ENCODE peak calls at places on chromosomes 16 and 17, in six cellular contexts. Z is body of pancreas, E is cardiac muscle cell, L is left ventricle myocardium inferior, Y is tibial artery, J is lung. W is an unnamed sample.

GRCh38 chr17:32564325-32564724 is 77.5 kb downstream of the CDK5R1 start:
- DNase-seq in Z (no peak), E (no peak), L (no peak), Y (no peak), J (no peak), W (no peak)

GRCh38 chr17:40714473-40714872 is 10.9 kb upstream of the KRT24 start:
- DNase-seq in Z (no peak), E (no peak), L (no peak), Y (no peak), J (no peak), W (no peak)

GRCh38 chr16:67388191-67388590 is 5.1 kb downstream of the TPPP3 start:
- DNase-seq in Z (no peak), E (no peak), L (no peak), Y (no peak), J (no peak), W (peak; percentile 42)

GRCh38 chr16:29760567-29761279 is 14.9 kb upstream of the C16orf54 start:
- DNase-seq in Z (no peak), E (no peak), L (no peak), Y (no peak), J (peak; percentile 32), W (no peak)

GRCh38 chr17:31627960-31628359 is 231.1 kb downstream of the COPRS start:
- DNase-seq in Z (no peak), E (no peak), L (no peak), Y (no peak), J (no peak), W (no peak)

GRCh38 chr16:73308776-73309175 is 260.8 kb upstream of the ZFHX3 start:
- DNase-seq in Z (no peak), E (no peak), L (no peak), Y (no peak), J (no peak), W (no peak)

GRCh38 chr16:27769561-27770222 is 219.7 kb downstream of the KATNIP start:
- DNase-seq in Z (no peak), E (peak; percentile 56), L (no peak), Y (no peak), J (no peak), W (no peak)

GRCh38 chr16:28830531-28830930 is 7.7 kb downstream of the ATXN2L start:
- DNase-seq in Z (no peak), E (no peak), L (no peak), Y (no peak), J (no peak), W (no peak)

GRCh38 chr16:53235851-53236250 is 181.1 kb downstream of the CHD9 start:
- DNase-seq in Z (no peak), E (no peak), L (no peak), Y (no peak), J (no peak), W (no peak)

GRCh38 chr16:51317575-51317974 is 166.5 kb upstream of the SALL1 start:
- DNase-seq in Z (no peak), E (no peak), L (no peak), Y (no peak), J (no peak), W (no peak)

GRCh38 chr16:85193876-85194275 is 81.6 kb upstream of the CIBAR2 start:
- DNase-seq in Z (no peak), E (no peak), L (no peak), Y (no peak), J (no peak), W (no peak)

GRCh38 chr17:78322858-78323455 is 36.9 kb downstream of the SOCS3 start:
- DNase-seq in Z (no peak), E (peak; percentile 72), L (peak; percentile 85), Y (no peak), J (no peak), W (peak; percentile 83)

GRCh38 chr16:72952404-72953301 is 95.3 kb downstream of the ZFHX3 start:
- DNase-seq in Z (no peak), E (peak; percentile 62), L (no peak), Y (peak; percentile 75), J (no peak), W (no peak)

GRCh38 chr16:83807710-83808572 is at the start of gene HSBP1:
- DNase-seq in Z (peak; percentile 96), E (peak; percentile 94), L (peak; percentile 96), Y (peak; percentile 95), J (peak; percentile 95), W (peak; percentile 96)

GRCh38 chr17:39622380-39623006 is 4.3 kb upstream of the PPP1R1B start:
- DNase-seq in Z (no peak), E (no peak), L (no peak), Y (no peak), J (no peak), W (no peak)

GRCh38 chr17:12983986-12984932 is 33.6 kb downstream of the ELAC2 start:
- DNase-seq in Z (no peak), E (peak; percentile 82), L (peak; percentile 61), Y (no peak), J (peak; percentile 42), W (peak; percentile 88)

DNA sequence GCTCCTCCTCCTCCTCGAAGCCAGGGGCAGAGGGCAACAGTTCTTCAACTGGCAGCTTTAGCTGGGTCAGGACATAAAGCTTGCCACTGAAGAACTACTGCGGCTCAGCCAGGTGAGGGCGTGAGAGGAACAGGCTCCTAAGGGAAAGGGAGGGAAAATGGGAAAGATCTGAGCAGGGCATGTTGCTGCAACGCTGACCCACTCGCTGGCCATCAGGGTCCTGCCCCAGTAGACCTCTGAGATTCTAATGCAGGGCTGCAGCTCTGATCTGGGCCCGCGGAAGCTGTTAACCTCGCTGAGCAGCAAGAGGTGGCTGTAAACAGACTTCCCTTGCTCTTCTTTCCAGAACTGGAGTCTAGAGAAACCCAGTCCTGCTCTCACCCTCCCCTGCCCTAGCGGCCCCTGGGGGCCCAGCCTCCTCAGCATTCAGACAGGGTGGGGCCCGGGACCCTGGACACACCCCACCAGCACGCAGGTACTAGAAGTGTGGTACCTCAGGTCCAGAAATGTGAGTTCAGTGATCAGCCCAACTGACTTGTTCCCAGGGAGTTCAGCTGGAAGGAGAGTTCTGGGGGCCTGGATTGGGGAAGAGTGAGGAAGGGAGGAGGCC is 3.8 kb upstream of the TLCD2 start:
- DNase-seq in Z (peak; percentile 54), E (peak; percentile 61), L (no peak), Y (peak; percentile 70), J (no peak), W (no peak)
- TF ChIP-seq CTCF in Z (peak; percentile 20), E (peak; percentile 43), L (peak; percentile 31), Y (peak; percentile 16), J (no peak), W (no peak)

GRCh38 chr17:46976626-46977270 is 2.3 kb downstream of the RPRML start:
- DNase-seq in Z (no peak), E (no peak), L (no peak), Y (no peak), J (no peak), W (no peak)
- H3K27me3 ChIP-seq in Z (peaks cover 10% of the 10 kb centered on the region), E (peaks cover 54% of the 10 kb centered on the region), L (peaks cover 50% of the 10 kb centered on the region), Y (peaks cover 36% of the 10 kb centered on the region), J (peaks cover 10% of the 10 kb centered on the region), W (peaks cover 9% of the 10 kb centered on the region)

DNA sequence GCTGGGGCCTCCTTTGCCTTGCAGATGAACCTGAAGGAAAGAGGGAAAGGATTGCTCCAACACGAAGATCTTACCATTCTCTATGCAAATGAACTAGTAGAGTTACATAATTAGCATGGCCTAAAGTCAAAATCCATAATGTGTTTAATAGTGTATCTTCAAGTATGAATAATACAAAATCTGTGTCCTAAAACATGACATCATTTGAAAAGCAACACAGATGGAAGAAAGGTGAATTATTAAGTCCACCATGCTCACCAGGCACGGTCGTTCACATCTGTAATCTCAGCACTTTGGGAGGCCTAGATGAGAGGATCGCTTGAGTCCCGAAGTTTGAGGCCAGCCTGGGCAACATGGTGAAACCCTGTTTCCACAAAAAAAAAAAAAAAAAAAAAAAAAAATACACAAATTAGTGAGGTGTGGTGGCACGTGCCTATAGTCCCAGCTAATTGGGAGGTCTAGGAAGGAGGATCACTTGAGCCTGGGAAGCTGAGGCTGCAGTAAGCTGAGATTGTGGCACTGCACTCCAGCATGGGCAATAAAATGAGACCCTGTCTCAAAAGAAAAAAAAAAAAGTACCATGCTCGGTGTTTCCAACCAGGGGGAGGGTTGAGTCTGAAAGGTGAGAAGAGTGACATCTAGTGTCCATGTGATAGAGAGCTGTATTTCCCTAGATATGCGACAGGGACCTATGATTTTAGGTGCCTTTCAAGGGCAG is 6.4 kb downstream of the VWA3A start:
- DNase-seq in Z (no peak), E (peak; percentile 58), L (no peak), Y (no peak), J (no peak), W (no peak)
- TF ChIP-seq CTCF in Z (peak; percentile 46), E (peak; percentile 62), L (peak; percentile 71), Y (peak; percentile 42), J (peak; percentile 24), W (peak; percentile 64)

GRCh38 chr17:299546-299945 is 53.1 kb downstream of the RPH3AL start:
- DNase-seq in Z (no peak), E (no peak), L (no peak), Y (no peak), J (no peak), W (no peak)
- H3K27me3 ChIP-seq in Z (no peaks in the 10 kb centered on the region), E (no peaks in the 10 kb centered on the region), L (peaks cover 13% of the 10 kb centered on the region), Y (peaks cover 49% of the 10 kb centered on the region), J (no peaks in the 10 kb centered on the region), W (no peaks in the 10 kb centered on the region)

DNA sequence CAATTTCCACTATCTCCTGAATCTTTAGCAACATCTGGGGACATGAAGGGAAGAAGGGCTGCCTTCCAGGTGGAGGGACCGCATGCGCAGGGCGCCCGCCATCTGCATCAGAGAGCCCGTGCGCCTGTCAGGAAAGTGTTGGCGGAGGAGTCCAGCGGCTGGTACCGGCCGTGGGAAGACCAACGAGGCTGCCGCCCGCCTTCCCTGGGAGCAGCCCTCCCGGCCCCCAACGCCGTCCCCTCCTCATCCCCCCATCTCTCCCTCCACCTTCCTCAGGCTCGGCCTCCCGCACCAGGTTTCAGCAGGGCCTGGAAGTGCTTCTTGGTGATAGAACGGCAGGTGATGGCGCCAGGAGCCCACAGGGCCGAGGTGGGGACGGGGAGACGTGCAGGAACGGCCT is 8.8 kb downstream of the CLCN7 start:
- DNase-seq in Z (no peak), E (no peak), L (no peak), Y (no peak), J (no peak), W (no peak)
- TF ChIP-seq CTCF in Z (no peak), E (no peak), L (no peak), Y (no peak), J (no peak), W (no peak)

DNA sequence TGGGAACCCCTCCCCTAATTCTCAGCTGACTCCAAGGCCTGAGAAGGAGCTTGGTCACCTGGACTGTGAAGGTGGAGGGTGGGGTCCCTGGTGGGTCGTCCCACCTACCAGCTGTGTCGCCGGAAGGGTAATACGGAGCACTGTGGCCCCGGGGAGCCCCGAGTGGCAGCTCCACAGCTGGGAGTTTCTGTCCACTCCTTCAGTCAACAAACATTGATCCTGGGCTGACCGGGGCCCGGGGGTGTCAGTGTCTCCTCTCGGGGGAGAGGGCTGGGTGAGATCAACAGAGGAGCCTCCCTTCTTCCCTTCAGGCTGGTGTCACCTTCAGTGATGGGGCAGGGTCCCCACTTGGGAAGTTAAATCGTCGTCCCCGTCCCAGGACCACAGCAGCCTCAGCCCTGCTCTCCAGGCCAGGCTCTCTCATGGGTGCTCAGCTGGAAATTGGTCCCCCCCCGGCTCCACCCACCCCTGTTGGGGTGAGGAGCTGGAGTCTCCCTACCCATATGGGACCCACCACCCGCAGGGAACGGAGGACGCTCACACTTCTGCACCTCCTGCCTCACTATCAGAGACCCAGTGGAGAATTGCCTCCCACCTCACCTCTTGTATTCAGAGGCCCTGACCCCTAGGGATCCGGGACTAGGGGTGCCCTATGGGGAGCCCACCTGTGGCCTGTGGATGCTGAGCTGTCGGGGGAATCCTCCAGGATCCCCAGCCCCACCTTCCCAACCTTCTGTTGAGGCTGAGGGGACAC is 1.9 kb downstream of the GCGR start:
- DNase-seq in Z (no peak), E (no peak), L (no peak), Y (no peak), J (no peak), W (no peak)
- H3K27me3 ChIP-seq in Z (peaks cover 47% of the 10 kb centered on the region), E (peaks cover 89% of the 10 kb centered on the region), L (peaks cover 95% of the 10 kb centered on the region), Y (peaks cover 94% of the 10 kb centered on the region), J (peaks cover 6% of the 10 kb centered on the region), W (peaks cover 9% of the 10 kb centered on the region)

W was measured in right atrium auricular region.